ENCODE peak calls at places on chromosome 12, in five cellular contexts. One of them, this sample, is unnamed.

GRCh38 chr12:115355301-115355700 is 671.3 kb upstream of the TBX3 start:
- DNase-seq in stimulated activated CD4-positive, alpha-beta T cell treated with anti-CD3 and anti-CD28 coated beads, TNF-alpha, amount 100 ng/mL, for 4 hours: no peak
- DNase-seq in fibroblast of lung: peak
- DNase-seq in GM18507: no peak
- DNase-seq in G401: no peak
- DNase-seq in this sample: no peak

GRCh38 chr12:10365716-10366433 is 24.0 kb downstream of the KLRK1 start:
- DNase-seq in G401: peak
- DNase-seq in fibroblast of lung: peak
- DNase-seq in GM18507: no peak
- DNase-seq in stimulated activated CD4-positive, alpha-beta T cell treated with anti-CD3 and anti-CD28 coated beads, TNF-alpha, amount 100 ng/mL, for 4 hours: no peak
- DNase-seq in this sample: peak

GRCh38 chr12:123444396-123445026 is 8.0 kb upstream of the RILPL2 start:
- DNase-seq in G401: no peak
- DNase-seq in GM18507: no peak
- DNase-seq in stimulated activated CD4-positive, alpha-beta T cell treated with anti-CD3 and anti-CD28 coated beads, TNF-alpha, amount 100 ng/mL, for 4 hours: no peak
- DNase-seq in fibroblast of lung: peak
- DNase-seq in this sample: peak

GRCh38 chr12:2853626-2854025 is 3.2 kb downstream of the TEX52 start:
- DNase-seq in G401: peak
- DNase-seq in fibroblast of lung: peak
- DNase-seq in stimulated activated CD4-positive, alpha-beta T cell treated with anti-CD3 and anti-CD28 coated beads, TNF-alpha, amount 100 ng/mL, for 4 hours: peak
- DNase-seq in GM18507: no peak
- DNase-seq in this sample: peak

GRCh38 chr12:42090899-42091298 is 53.8 kb downstream of the GXYLT1 start:
- DNase-seq in G401: no peak
- DNase-seq in stimulated activated CD4-positive, alpha-beta T cell treated with anti-CD3 and anti-CD28 coated beads, TNF-alpha, amount 100 ng/mL, for 4 hours: no peak
- DNase-seq in fibroblast of lung: peak
- DNase-seq in GM18507: no peak
- DNase-seq in this sample: peak

GRCh38 chr12:101685121-101685520 is 12.3 kb upstream of the CHPT1 start:
- DNase-seq in G401: no peak
- DNase-seq in stimulated activated CD4-positive, alpha-beta T cell treated with anti-CD3 and anti-CD28 coated beads, TNF-alpha, amount 100 ng/mL, for 4 hours: no peak
- DNase-seq in GM18507: no peak
- DNase-seq in fibroblast of lung: peak
- DNase-seq in this sample: no peak

GRCh38 chr12:69502342-69503081 is 32.3 kb downstream of the FRS2 start:
- DNase-seq in fibroblast of lung: peak
- DNase-seq in GM18507: no peak
- DNase-seq in stimulated activated CD4-positive, alpha-beta T cell treated with anti-CD3 and anti-CD28 coated beads, TNF-alpha, amount 100 ng/mL, for 4 hours: no peak
- DNase-seq in G401: no peak
- DNase-seq in this sample: peak

GRCh38 chr12:19443585-19443984 is 4.3 kb downstream of the AEBP2 start:
- DNase-seq in GM18507: no peak
- DNase-seq in stimulated activated CD4-positive, alpha-beta T cell treated with anti-CD3 and anti-CD28 coated beads, TNF-alpha, amount 100 ng/mL, for 4 hours: no peak
- DNase-seq in fibroblast of lung: no peak
- DNase-seq in G401: no peak
- DNase-seq in this sample: no peak

GRCh38 chr12:124720687-124721500 is 142.8 kb downstream of the SCARB1 start:
- DNase-seq in stimulated activated CD4-positive, alpha-beta T cell treated with anti-CD3 and anti-CD28 coated beads, TNF-alpha, amount 100 ng/mL, for 4 hours: no peak
- DNase-seq in G401: peak
- DNase-seq in fibroblast of lung: peak
- DNase-seq in GM18507: no peak
- DNase-seq in this sample: peak

GRCh38 chr12:14473707-14474287 is 93.9 kb downstream of the PLBD1 start:
- DNase-seq in stimulated activated CD4-positive, alpha-beta T cell treated with anti-CD3 and anti-CD28 coated beads, TNF-alpha, amount 100 ng/mL, for 4 hours: no peak
- DNase-seq in G401: no peak
- DNase-seq in fibroblast of lung: peak
- DNase-seq in GM18507: no peak
- DNase-seq in this sample: peak

GRCh38 chr12:59234391-59234790 is 314.1 kb upstream of the LRIG3 start:
- DNase-seq in GM18507: no peak
- DNase-seq in stimulated activated CD4-positive, alpha-beta T cell treated with anti-CD3 and anti-CD28 coated beads, TNF-alpha, amount 100 ng/mL, for 4 hours: no peak
- DNase-seq in G401: no peak
- DNase-seq in fibroblast of lung: no peak
- DNase-seq in this sample: no peak

GRCh38 chr12:52007158-52007921 is 594 bp downstream of the TAMALIN start:
- DNase-seq in stimulated activated CD4-positive, alpha-beta T cell treated with anti-CD3 and anti-CD28 coated beads, TNF-alpha, amount 100 ng/mL, for 4 hours: no peak
- DNase-seq in GM18507: no peak
- DNase-seq in G401: no peak
- DNase-seq in fibroblast of lung: no peak
- DNase-seq in this sample: peak

GRCh38 chr12:118102609-118103008 is 1.2 kb downstream of the VSIG10 start:
- DNase-seq in G401: no peak
- DNase-seq in fibroblast of lung: no peak
- DNase-seq in stimulated activated CD4-positive, alpha-beta T cell treated with anti-CD3 and anti-CD28 coated beads, TNF-alpha, amount 100 ng/mL, for 4 hours: no peak
- DNase-seq in GM18507: no peak
- DNase-seq in this sample: no peak

GRCh38 chr12:132444957-132445883 is 44.7 kb upstream of the FBRSL1 start:
- DNase-seq in fibroblast of lung: no peak
- DNase-seq in GM18507: peak
- DNase-seq in stimulated activated CD4-positive, alpha-beta T cell treated with anti-CD3 and anti-CD28 coated beads, TNF-alpha, amount 100 ng/mL, for 4 hours: peak
- DNase-seq in G401: peak
- DNase-seq in this sample: no peak

GRCh38 chr12:104458645-104459555 is 2.2 kb downstream of the CHST11 start:
- DNase-seq in GM18507: no peak
- DNase-seq in stimulated activated CD4-positive, alpha-beta T cell treated with anti-CD3 and anti-CD28 coated beads, TNF-alpha, amount 100 ng/mL, for 4 hours: no peak
- DNase-seq in G401: peak
- DNase-seq in fibroblast of lung: peak
- DNase-seq in this sample: peak